ENCODE peak calls at places on chromosomes 11 and 22, in five cellular contexts. M, W, K, E and D are unnamed samples.

GRCh38 chr11:133910101-133910500 is 46.7 kb downstream of the IGSF9B start:
- DNase-seq in M (no peak), W (no peak), K (no peak), E (no peak), D (no peak)

GRCh38 chr11:103988595-103988969 is 47.9 kb upstream of the DDI1 start:
- DNase-seq in M (no peak), W (peak), K (no peak), E (no peak), D (no peak)

GRCh38 chr11:115803341-115803740 is 299.1 kb upstream of the CADM1 start:
- DNase-seq in M (no peak), W (no peak), K (no peak), E (no peak), D (no peak)

GRCh38 chr22:25366408-25366807 is 147.0 kb downstream of the CRYBB2 start:
- DNase-seq in M (no peak), W (no peak), K (no peak), E (no peak), D (no peak)

GRCh38 chr22:26302726-26303125 is 126.3 kb upstream of the ASPHD2 start:
- DNase-seq in M (no peak), W (no peak), K (no peak), E (no peak), D (peak)

GRCh38 chr22:39080052-39080762 is 3.1 kb downstream of the APOBEC3G start:
- DNase-seq in M (no peak), W (no peak), K (no peak), E (no peak), D (no peak)

GRCh38 chr22:35637943-35638342 is 10.3 kb upstream of the APOL6 start:
- DNase-seq in M (no peak), W (no peak), K (no peak), E (no peak), D (no peak)

GRCh38 chr11:93476796-93477195 is 66.4 kb downstream of the SMCO4 start:
- DNase-seq in M (no peak), W (peak), K (no peak), E (no peak), D (no peak)

GRCh38 chr11:417652-418342 is 3.0 kb upstream of the SIGIRR start:
- DNase-seq in M (no peak), W (no peak), K (no peak), E (no peak), D (no peak)

GRCh38 chr11:112724194-112724790 is 236.9 kb upstream of the NCAM1 start:
- DNase-seq in M (no peak), W (no peak), K (no peak), E (no peak), D (no peak)

GRCh38 chr11:72439455-72439854 is 5.1 kb upstream of the CLPB start:
- DNase-seq in M (no peak), W (peak), K (no peak), E (no peak), D (no peak)

GRCh38 chr11:47267858-47268257 is 2.1 kb upstream of the MADD start:
- DNase-seq in M (no peak), W (no peak), K (no peak), E (no peak), D (no peak)

GRCh38 chr11:61019037-61019817 is 47.7 kb downstream of the CD6 start:
- DNase-seq in M (no peak), W (no peak), K (no peak), E (no peak), D (no peak)

GRCh38 chr11:96474263-96474662 is 84.5 kb downstream of the JRKL start:
- DNase-seq in M (no peak), W (peak), K (no peak), E (no peak), D (no peak)

GRCh38 chr22:35622132-35622913 is 5.2 kb upstream of the MB start:
- DNase-seq in M (no peak), W (no peak), K (peak), E (no peak), D (peak)

GRCh38 chr11:14645985-14646900 is 2.6 kb downstream of the PDE3B start:
- DNase-seq in M (no peak), W (no peak), K (no peak), E (no peak), D (no peak)

GRCh38 chr11:129596361-129596760 is 219.3 kb upstream of the TMEM45B start:
- DNase-seq in M (no peak), W (no peak), K (no peak), E (no peak), D (no peak)

GRCh38 chr11:45771194-45771941 is 33.6 kb upstream of the SLC35C1 start:
- DNase-seq in M (peak), W (peak), K (peak), E (peak), D (peak)
- H3K4me3 ChIP-seq in M (peak), W (peak), K (peak), E (peak), D (peak)

DNA sequence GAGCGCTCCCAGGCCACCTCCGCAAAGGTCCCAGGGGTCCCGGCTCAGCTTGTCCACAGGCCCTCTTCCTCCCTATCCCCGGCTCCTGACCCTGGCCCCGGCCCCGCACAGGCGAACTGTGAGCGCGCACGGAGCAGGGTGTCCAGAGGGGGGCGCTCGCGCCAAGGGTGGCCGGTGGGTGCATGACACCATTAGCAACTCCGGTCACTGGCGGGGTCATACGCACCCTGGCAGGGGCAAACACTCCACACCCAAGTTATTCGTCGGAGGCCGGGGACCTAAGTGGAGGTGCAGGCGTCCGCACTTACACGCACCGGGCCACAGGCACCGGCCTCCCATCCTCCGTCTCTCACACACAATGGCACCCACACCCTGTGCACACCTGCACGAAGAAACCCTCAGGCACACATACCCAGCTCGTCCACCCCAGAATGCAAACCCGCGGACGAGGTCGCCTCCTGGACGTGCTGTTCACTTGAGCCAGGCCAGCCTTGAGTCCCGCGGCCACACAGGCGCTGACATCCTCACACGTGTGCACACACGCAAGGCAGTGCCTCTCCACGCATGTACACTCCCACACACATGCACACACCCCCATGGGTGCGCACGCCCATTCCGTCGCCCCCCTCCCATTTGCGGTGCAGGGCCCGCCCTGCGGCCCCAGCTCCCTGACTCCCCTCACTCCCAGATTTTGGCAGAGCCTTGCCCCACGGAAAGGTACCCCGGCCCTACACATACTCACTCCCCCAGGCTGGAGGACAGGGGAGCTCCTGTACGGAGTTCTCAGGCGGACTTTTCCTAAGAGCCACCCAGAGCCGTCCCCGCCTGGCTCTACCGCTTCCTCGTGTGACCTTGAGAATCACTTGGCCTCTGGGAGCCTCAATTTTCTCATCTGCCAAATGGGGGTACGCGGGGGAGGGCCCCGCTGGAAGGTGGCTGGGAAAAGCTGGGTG is at the start of gene RASGRP2:
- DNase-seq in M (no peak), W (no peak), K (peak), E (no peak), D (peak)
- H3K4me3 ChIP-seq in M (peak), W (no peak), K (peak), E (peak), D (peak)

GRCh38 chr22:46063861-46064235 is 86.5 kb upstream of the PPARA start:
- DNase-seq in M (peak), W (peak), K (no peak), E (no peak), D (no peak)
- H3K4me3 ChIP-seq in M (peak), W (no peak), K (no peak), E (no peak), D (no peak)

GRCh38 chr22:47564651-47565050 is 802.2 kb downstream of the TBC1D22A start:
- DNase-seq in M (no peak), W (no peak), K (no peak), E (no peak), D (no peak)

GRCh38 chr22:47561766-47562165 is 799.3 kb downstream of the TBC1D22A start:
- DNase-seq in M (no peak), W (no peak), K (no peak), E (no peak), D (no peak)

GRCh38 chr22:47563406-47564157 is 801.1 kb downstream of the TBC1D22A start:
- DNase-seq in M (no peak), W (no peak), K (no peak), E (no peak), D (no peak)

GRCh38 chr22:47565607-47566006 is 803.2 kb downstream of the TBC1D22A start:
- DNase-seq in M (no peak), W (no peak), K (no peak), E (no peak), D (no peak)

GRCh38 chr22:47564158-47564450 is 801.7 kb downstream of the TBC1D22A start:
- DNase-seq in M (no peak), W (no peak), K (no peak), E (no peak), D (no peak)
- H3K4me3 ChIP-seq in M (no peak), W (no peak), K (no peak), E (no peak), D (no peak)

DNA sequence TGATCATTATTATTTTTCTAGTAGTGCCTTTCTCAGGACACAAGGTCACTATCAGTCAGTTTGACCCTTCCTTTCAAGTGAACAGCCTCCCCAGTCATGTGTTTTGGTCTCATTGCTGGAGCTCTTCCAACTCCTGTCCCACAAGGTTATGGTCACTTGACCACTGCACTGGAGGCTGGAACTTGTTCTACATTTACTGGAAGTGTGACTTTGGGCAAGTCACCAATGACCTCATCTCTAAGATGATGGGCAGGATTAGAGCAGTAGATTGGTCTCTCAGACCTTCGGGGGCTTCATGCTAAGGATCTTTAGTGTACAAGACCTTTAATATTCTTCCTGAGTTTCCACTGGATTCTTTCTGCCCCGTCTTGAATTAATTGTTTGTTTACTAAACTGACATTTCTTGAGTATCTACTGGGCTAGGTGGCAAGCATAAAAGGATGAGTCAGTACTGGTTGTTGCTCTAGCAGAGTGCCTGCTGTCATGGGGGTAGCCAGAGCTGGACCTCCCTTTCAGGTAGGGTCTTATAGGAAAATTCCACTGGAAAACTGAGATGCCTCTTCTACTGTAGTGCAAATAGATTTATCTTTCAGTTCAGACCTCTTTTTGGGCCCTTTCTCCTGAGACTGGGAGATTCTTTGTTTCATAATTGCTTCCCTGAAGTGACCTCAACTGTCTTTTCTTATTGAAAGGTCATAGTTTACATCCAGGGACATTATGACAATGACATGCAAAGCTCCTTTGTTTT is 106.8 kb downstream of the GRAMD1B start:
- DNase-seq in M (no peak), W (no peak), K (peak), E (no peak), D (no peak)
- H3K4me3 ChIP-seq in M (no peak), W (no peak), K (no peak), E (no peak), D (no peak)

DNA sequence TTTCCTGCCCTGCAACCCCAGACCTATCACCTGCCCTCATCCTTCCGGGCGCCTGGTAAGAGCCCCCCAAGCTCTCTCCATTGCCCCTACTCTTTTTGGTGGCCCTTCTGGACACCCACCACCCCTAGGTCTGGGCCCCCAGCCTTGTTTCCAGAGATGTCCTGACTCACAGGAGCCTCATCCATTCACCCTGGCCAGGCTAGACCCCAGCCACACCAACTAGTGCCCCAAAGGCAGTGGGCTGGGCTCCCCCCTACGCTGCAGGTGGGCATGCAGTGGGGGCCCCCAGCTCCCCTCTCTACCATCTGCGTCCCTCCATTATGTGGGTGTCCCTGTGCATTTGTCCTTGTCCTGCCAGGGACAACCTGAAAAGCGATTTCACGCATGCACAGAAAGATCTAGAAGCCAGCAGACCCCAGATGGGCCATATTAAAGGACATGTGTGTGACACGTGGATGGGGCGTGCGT is 1.4 kb downstream of the MRGPRF start:
- DNase-seq in M (no peak), W (no peak), K (no peak), E (no peak), D (no peak)
- H3K4me3 ChIP-seq in M (no peak), W (no peak), K (no peak), E (no peak), D (no peak)

DNA sequence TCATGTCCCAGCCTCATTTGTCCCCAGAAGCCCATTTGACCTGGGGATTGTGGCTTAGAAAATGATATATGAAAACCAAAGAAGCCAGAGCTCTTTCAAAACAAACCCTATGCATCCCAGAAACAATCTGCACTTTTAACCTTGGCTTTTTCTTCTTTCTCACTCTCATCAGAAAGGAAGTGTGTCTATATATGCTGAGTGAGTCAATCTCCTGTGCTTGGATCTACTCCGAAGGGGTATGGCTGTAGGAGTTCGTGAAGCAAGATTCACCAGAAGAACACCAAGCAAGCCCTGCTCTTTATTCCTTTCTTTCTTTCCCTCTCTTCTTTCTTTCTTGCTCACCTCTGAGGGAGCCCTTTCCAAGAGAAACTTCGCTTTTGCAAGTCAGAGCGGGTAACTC is 636 bp downstream of the PAMR1 start:
- DNase-seq in M (no peak), W (peak), K (no peak), E (no peak), D (no peak)
- H3K4me3 ChIP-seq in M (peak), W (peak), K (peak), E (no peak), D (no peak)